ENCODE peak calls at places on chromosomes 11 and 22, in four cellular contexts. One of them, this sample, is unnamed.

GRCh38 chr22:46062971-46063631 is 86.1 kb upstream of the WNT7B start:
- DNase-seq in cardiac muscle cell: no peak
- DNase-seq in endodermal cell: peak
- DNase-seq in AG09309: no peak
- DNase-seq in this sample: no peak

GRCh38 chr11:106088896-106089295 is 11.4 kb downstream of the AASDHPPT start:
- DNase-seq in cardiac muscle cell: no peak
- DNase-seq in endodermal cell: no peak
- DNase-seq in AG09309: no peak
- DNase-seq in this sample: no peak

GRCh38 chr11:64858467-64859401 is 14.3 kb upstream of the CDC42BPG start:
- DNase-seq in cardiac muscle cell: no peak
- DNase-seq in endodermal cell: no peak
- DNase-seq in AG09309: no peak
- DNase-seq in this sample: no peak

GRCh38 chr11:46300270-46300669 is 22.8 kb downstream of the CREB3L1 start:
- DNase-seq in cardiac muscle cell: no peak
- DNase-seq in endodermal cell: peak
- DNase-seq in AG09309: no peak
- DNase-seq in this sample: no peak

GRCh38 chr11:83568474-83568873 is 282.3 kb upstream of the CCDC90B start:
- DNase-seq in cardiac muscle cell: no peak
- DNase-seq in endodermal cell: no peak
- DNase-seq in AG09309: no peak
- DNase-seq in this sample: no peak

GRCh38 chr22:19136915-19137314 is 5.8 kb downstream of the TSSK2 start:
- DNase-seq in cardiac muscle cell: no peak
- DNase-seq in endodermal cell: no peak
- DNase-seq in AG09309: no peak
- DNase-seq in this sample: no peak

GRCh38 chr11:70460111-70460510 is 61.8 kb downstream of the CTTN start:
- DNase-seq in cardiac muscle cell: no peak
- DNase-seq in endodermal cell: no peak
- DNase-seq in AG09309: no peak
- DNase-seq in this sample: no peak

GRCh38 chr11:5204787-5205186 is 4.3 kb upstream of the OR51V1 start:
- DNase-seq in cardiac muscle cell: peak
- DNase-seq in endodermal cell: no peak
- DNase-seq in AG09309: peak
- DNase-seq in this sample: no peak

GRCh38 chr22:44964722-44965078 is 45.1 kb downstream of the PHF21B start:
- DNase-seq in cardiac muscle cell: no peak
- DNase-seq in endodermal cell: no peak
- DNase-seq in AG09309: no peak
- DNase-seq in this sample: no peak

GRCh38 chr11:65928667-65929066 is 9.4 kb downstream of the DRAP1 start:
- DNase-seq in cardiac muscle cell: no peak
- DNase-seq in endodermal cell: no peak
- DNase-seq in AG09309: no peak
- DNase-seq in this sample: no peak

GRCh38 chr11:118314985-118315384 is 10.5 kb downstream of the CD3E start:
- DNase-seq in cardiac muscle cell: no peak
- DNase-seq in endodermal cell: no peak
- DNase-seq in AG09309: no peak
- DNase-seq in this sample: no peak

GRCh38 chr22:47012589-47013365 is 250.3 kb downstream of the TBC1D22A start:
- DNase-seq in cardiac muscle cell: peak
- DNase-seq in endodermal cell: no peak
- DNase-seq in AG09309: peak
- DNase-seq in this sample: no peak

GRCh38 chr11:64018310-64018709 is 17.4 kb upstream of the FLRT1 start:
- DNase-seq in cardiac muscle cell: no peak
- DNase-seq in endodermal cell: no peak
- DNase-seq in AG09309: no peak
- DNase-seq in this sample: no peak

GRCh38 chr11:125110996-125111340 is 458 bp downstream of the TMEM218 start:
- DNase-seq in cardiac muscle cell: no peak
- DNase-seq in endodermal cell: peak
- DNase-seq in AG09309: no peak
- DNase-seq in this sample: no peak

GRCh38 chr11:210122-210802 is 2.8 kb downstream of the RIC8A start:
- DNase-seq in cardiac muscle cell: peak
- DNase-seq in endodermal cell: no peak
- DNase-seq in AG09309: no peak
- DNase-seq in this sample: no peak

GRCh38 chr22:46517255-46517761 is 20.1 kb downstream of the CELSR1 start:
- DNase-seq in cardiac muscle cell: no peak
- DNase-seq in endodermal cell: no peak
- DNase-seq in AG09309: no peak
- DNase-seq in this sample: no peak

GRCh38 chr11:15107730-15108515 is 6.8 kb upstream of the INSC start:
- DNase-seq in cardiac muscle cell: no peak
- DNase-seq in endodermal cell: no peak
- DNase-seq in AG09309: no peak
- DNase-seq in this sample: no peak

GRCh38 chr11:88979641-88980040 is 86.1 kb downstream of the GRM5 start:
- DNase-seq in cardiac muscle cell: no peak
- DNase-seq in endodermal cell: no peak
- DNase-seq in AG09309: peak
- DNase-seq in this sample: no peak

GRCh38 chr11:36500315-36500721 is 9.8 kb downstream of the TRAF6 start:
- DNase-seq in cardiac muscle cell: peak
- DNase-seq in endodermal cell: no peak
- DNase-seq in AG09309: peak
- DNase-seq in this sample: no peak

GRCh38 chr11:13110929-13111812 is 102.1 kb downstream of the RASSF10 start:
- DNase-seq in cardiac muscle cell: peak
- DNase-seq in endodermal cell: peak
- DNase-seq in AG09309: no peak
- DNase-seq in this sample: no peak

GRCh38 chr11:61869636-61870428 is 21.5 kb downstream of the FADS3 start:
- DNase-seq in cardiac muscle cell: peak
- DNase-seq in endodermal cell: peak
- DNase-seq in AG09309: no peak
- DNase-seq in this sample: peak

GRCh38 chr22:28899199-28899853 is 16.0 kb downstream of the ZNRF3 start:
- DNase-seq in cardiac muscle cell: no peak
- DNase-seq in endodermal cell: no peak
- DNase-seq in AG09309: no peak
- DNase-seq in this sample: no peak

GRCh38 chr11:130904380-130904779 is 11.9 kb downstream of the SNX19 start:
- DNase-seq in cardiac muscle cell: peak
- DNase-seq in endodermal cell: no peak
- DNase-seq in AG09309: no peak
- DNase-seq in this sample: no peak

GRCh38 chr11:16011396-16011795 is 344.9 kb downstream of the SOX6 start:
- DNase-seq in cardiac muscle cell: no peak
- DNase-seq in endodermal cell: no peak
- DNase-seq in AG09309: no peak
- DNase-seq in this sample: no peak

GRCh38 chr11:125313271-125314222 is 149.0 kb downstream of the PKNOX2 start:
- DNase-seq in cardiac muscle cell: no peak
- DNase-seq in endodermal cell: no peak
- DNase-seq in AG09309: no peak
- DNase-seq in this sample: no peak

GRCh38 chr22:36369922-36370781 is 17.6 kb downstream of the MYH9 start:
- DNase-seq in cardiac muscle cell: peak
- DNase-seq in endodermal cell: peak
- DNase-seq in AG09309: no peak
- DNase-seq in this sample: no peak

GRCh38 chr11:131354251-131354701 is 16.1 kb upstream of the NTM start:
- DNase-seq in cardiac muscle cell: peak
- DNase-seq in endodermal cell: no peak
- DNase-seq in AG09309: no peak
- DNase-seq in this sample: no peak

GRCh38 chr11:63997801-63998332 is 11.6 kb downstream of the OTUB1 start:
- DNase-seq in cardiac muscle cell: no peak
- DNase-seq in endodermal cell: no peak
- DNase-seq in AG09309: no peak
- DNase-seq in this sample: no peak

GRCh38 chr11:120346233-120346632 is 10.0 kb downstream of the ARHGEF12 start:
- DNase-seq in cardiac muscle cell: no peak
- DNase-seq in endodermal cell: no peak
- DNase-seq in AG09309: no peak
- DNase-seq in this sample: no peak

GRCh38 chr11:76493626-76494539 is 49.1 kb downstream of the EMSY start:
- DNase-seq in cardiac muscle cell: no peak
- DNase-seq in endodermal cell: no peak
- DNase-seq in AG09309: no peak
- DNase-seq in this sample: no peak

GRCh38 chr22:19292262-19293230 is 1.0 kb upstream of the CLTCL1 start:
- DNase-seq in cardiac muscle cell: peak
- DNase-seq in endodermal cell: peak
- DNase-seq in AG09309: no peak
- DNase-seq in this sample: no peak

GRCh38 chr11:97909544-97910394 is 1111.0 kb upstream of the CNTN5 start:
- DNase-seq in cardiac muscle cell: peak
- DNase-seq in endodermal cell: no peak
- DNase-seq in AG09309: no peak
- DNase-seq in this sample: no peak

GRCh38 chr22:19128009-19128401 is 3.1 kb upstream of the TSSK2 start:
- DNase-seq in cardiac muscle cell: no peak
- DNase-seq in endodermal cell: no peak
- DNase-seq in AG09309: no peak
- DNase-seq in this sample: no peak

GRCh38 chr11:64727131-64727530 is 4.1 kb upstream of the NRXN2 start:
- DNase-seq in cardiac muscle cell: no peak
- DNase-seq in endodermal cell: no peak
- DNase-seq in AG09309: no peak
- DNase-seq in this sample: no peak

GRCh38 chr22:46229701-46230100 is 20.4 kb downstream of the CDPF1 start:
- DNase-seq in cardiac muscle cell: peak
- DNase-seq in endodermal cell: no peak
- DNase-seq in AG09309: peak
- DNase-seq in this sample: no peak

GRCh38 chr11:78651136-78651775 is 76.6 kb upstream of the NARS2 start:
- DNase-seq in cardiac muscle cell: no peak
- DNase-seq in endodermal cell: peak
- DNase-seq in AG09309: no peak
- DNase-seq in this sample: no peak

GRCh38 chr22:49063040-49063329 is 764.7 kb downstream of the BRD1 start:
- DNase-seq in cardiac muscle cell: no peak
- DNase-seq in endodermal cell: no peak
- DNase-seq in AG09309: no peak
- DNase-seq in this sample: no peak

GRCh38 chr22:42990131-42990838 is 24.7 kb downstream of the PACSIN2 start:
- DNase-seq in cardiac muscle cell: peak
- DNase-seq in endodermal cell: peak
- DNase-seq in AG09309: peak
- DNase-seq in this sample: no peak
- TF ChIP-seq CTCF in cardiac muscle cell: peak
- TF ChIP-seq CTCF in endodermal cell: peak
- TF ChIP-seq CTCF in AG09309: peak
- TF ChIP-seq CTCF in this sample: no peak

GRCh38 chr11:128022007-128022368 is 565.4 kb downstream of the ETS1 start:
- DNase-seq in cardiac muscle cell: peak
- DNase-seq in endodermal cell: no peak
- DNase-seq in AG09309: no peak
- DNase-seq in this sample: no peak
- TF ChIP-seq CTCF in cardiac muscle cell: no peak
- TF ChIP-seq CTCF in endodermal cell: peak
- TF ChIP-seq CTCF in AG09309: no peak
- TF ChIP-seq CTCF in this sample: no peak

GRCh38 chr11:59802639-59803176 is 7.9 kb downstream of the MRPL16 start:
- DNase-seq in cardiac muscle cell: peak
- DNase-seq in endodermal cell: no peak
- DNase-seq in AG09309: peak
- DNase-seq in this sample: no peak
- TF ChIP-seq CTCF in cardiac muscle cell: peak
- TF ChIP-seq CTCF in endodermal cell: peak
- TF ChIP-seq CTCF in AG09309: peak
- TF ChIP-seq CTCF in this sample: peak

GRCh38 chr11:117076941-117077659 is 21.1 kb downstream of the SIK3 start:
- DNase-seq in cardiac muscle cell: no peak
- DNase-seq in endodermal cell: no peak
- DNase-seq in AG09309: no peak
- DNase-seq in this sample: no peak

GRCh38 chr11:117084992-117085391 is 13.2 kb downstream of the SIK3 start:
- DNase-seq in cardiac muscle cell: peak
- DNase-seq in endodermal cell: no peak
- DNase-seq in AG09309: no peak
- DNase-seq in this sample: no peak

GRCh38 chr11:117083011-117083940 is 15.0 kb downstream of the SIK3 start:
- DNase-seq in cardiac muscle cell: peak
- DNase-seq in endodermal cell: no peak
- DNase-seq in AG09309: no peak
- DNase-seq in this sample: no peak

GRCh38 chr11:117080370-117080769 is 17.9 kb downstream of the SIK3 start:
- DNase-seq in cardiac muscle cell: no peak
- DNase-seq in endodermal cell: no peak
- DNase-seq in AG09309: no peak
- DNase-seq in this sample: no peak

DNA sequence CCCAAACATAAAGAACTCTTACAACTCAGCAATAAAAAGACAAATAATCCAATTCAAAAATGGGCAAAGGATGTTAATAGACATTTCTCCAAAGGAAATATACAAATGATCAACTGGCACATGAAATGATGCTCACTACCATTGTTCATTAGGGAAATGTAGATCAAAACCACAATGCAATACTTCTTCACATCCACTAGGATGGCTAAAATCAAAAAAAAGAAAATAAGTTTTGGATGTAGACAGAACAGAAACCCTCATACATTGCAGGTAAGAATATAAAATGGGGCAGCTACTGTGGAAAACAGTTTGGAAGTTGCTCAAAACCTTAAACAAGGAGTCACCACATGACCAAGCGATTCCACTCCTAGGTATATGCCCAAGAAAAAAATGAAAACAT is 16.3 kb downstream of the SIK3 start:
- DNase-seq in cardiac muscle cell: no peak
- DNase-seq in endodermal cell: no peak
- DNase-seq in AG09309: no peak
- DNase-seq in this sample: no peak
- TF ChIP-seq CTCF in cardiac muscle cell: no peak
- TF ChIP-seq CTCF in endodermal cell: peak
- TF ChIP-seq CTCF in AG09309: no peak
- TF ChIP-seq CTCF in this sample: peak

GRCh38 chr11:69427337-69427736 is 54.1 kb upstream of the LINC01488 start:
- DNase-seq in cardiac muscle cell: no peak
- DNase-seq in endodermal cell: peak
- DNase-seq in AG09309: no peak
- DNase-seq in this sample: no peak
- TF ChIP-seq CTCF in cardiac muscle cell: no peak
- TF ChIP-seq CTCF in endodermal cell: no peak
- TF ChIP-seq CTCF in AG09309: no peak
- TF ChIP-seq CTCF in this sample: no peak

This sample was measured in glutamatergic neuron.